ENCODE peak calls at places on chromosomes 12 and 14, in eight cellular contexts. One of them, this sample, is unnamed. For H3K4me1, the result is how much of the 10 kb centered on the place peaks cover.

GRCh38 chr12:85280138-85280983 is at the start of gene ALX1:
- DNase-seq in tibial artery: no peak
- DNase-seq in A549: peak
- DNase-seq in heart left ventricle: no peak
- DNase-seq in transverse colon: peak
- DNase-seq in cardiac muscle cell: peak
- DNase-seq in K562: no peak
- DNase-seq in mucosa of descending colon: peak
- DNase-seq in this sample: no peak

GRCh38 chr12:57521475-57522018 is 1.1 kb upstream of the MBD6 start:
- DNase-seq in mucosa of descending colon: peak
- DNase-seq in cardiac muscle cell: peak
- DNase-seq in transverse colon: peak
- DNase-seq in tibial artery: peak
- DNase-seq in K562: no peak
- DNase-seq in heart left ventricle: peak
- DNase-seq in A549: no peak
- DNase-seq in this sample: no peak

GRCh38 chr12:21656931-21657335 is 709 bp downstream of the LDHB start:
- DNase-seq in heart left ventricle: peak
- DNase-seq in K562: peak
- DNase-seq in tibial artery: peak
- DNase-seq in mucosa of descending colon: peak
- DNase-seq in transverse colon: peak
- DNase-seq in A549: peak
- DNase-seq in cardiac muscle cell: peak
- DNase-seq in this sample: no peak

GRCh38 chr12:530308-530707 is 70.6 kb downstream of the B4GALNT3 start:
- DNase-seq in heart left ventricle: no peak
- DNase-seq in K562: no peak
- DNase-seq in tibial artery: no peak
- DNase-seq in A549: no peak
- DNase-seq in transverse colon: no peak
- DNase-seq in mucosa of descending colon: no peak
- DNase-seq in cardiac muscle cell: no peak
- DNase-seq in this sample: no peak

GRCh38 chr14:89225607-89226006 is 191.4 kb downstream of the FOXN3 start:
- DNase-seq in cardiac muscle cell: no peak
- DNase-seq in transverse colon: no peak
- DNase-seq in mucosa of descending colon: no peak
- DNase-seq in heart left ventricle: no peak
- DNase-seq in K562: no peak
- DNase-seq in tibial artery: no peak
- DNase-seq in A549: no peak
- DNase-seq in this sample: no peak

GRCh38 chr12:107632246-107632645 is 53.4 kb upstream of the PWP1 start:
- DNase-seq in heart left ventricle: no peak
- DNase-seq in transverse colon: no peak
- DNase-seq in K562: no peak
- DNase-seq in A549: no peak
- DNase-seq in mucosa of descending colon: no peak
- DNase-seq in tibial artery: no peak
- DNase-seq in cardiac muscle cell: no peak
- DNase-seq in this sample: no peak

GRCh38 chr12:59113831-59114273 is 193.5 kb upstream of the LRIG3 start:
- DNase-seq in A549: peak
- DNase-seq in tibial artery: peak
- DNase-seq in cardiac muscle cell: peak
- DNase-seq in K562: peak
- DNase-seq in mucosa of descending colon: peak
- DNase-seq in transverse colon: peak
- DNase-seq in heart left ventricle: peak
- DNase-seq in this sample: peak

GRCh38 chr12:46318037-46318436 is 49.2 kb upstream of the SLC38A1 start:
- DNase-seq in transverse colon: no peak
- DNase-seq in A549: no peak
- DNase-seq in heart left ventricle: no peak
- DNase-seq in tibial artery: no peak
- DNase-seq in K562: no peak
- DNase-seq in cardiac muscle cell: no peak
- DNase-seq in mucosa of descending colon: no peak
- DNase-seq in this sample: no peak

GRCh38 chr14:89207925-89208328 is 209.1 kb downstream of the FOXN3 start:
- DNase-seq in A549: no peak
- DNase-seq in cardiac muscle cell: no peak
- DNase-seq in mucosa of descending colon: no peak
- DNase-seq in tibial artery: no peak
- DNase-seq in transverse colon: no peak
- DNase-seq in heart left ventricle: no peak
- DNase-seq in K562: no peak
- DNase-seq in this sample: no peak

GRCh38 chr12:103731539-103731938 is 109.5 kb downstream of the NT5DC3 start:
- DNase-seq in K562: no peak
- DNase-seq in tibial artery: no peak
- DNase-seq in transverse colon: no peak
- DNase-seq in A549: no peak
- DNase-seq in mucosa of descending colon: no peak
- DNase-seq in heart left ventricle: no peak
- DNase-seq in cardiac muscle cell: no peak
- DNase-seq in this sample: no peak

GRCh38 chr12:57552692-57553321 is 3.0 kb downstream of the KIF5A start:
- DNase-seq in mucosa of descending colon: no peak
- DNase-seq in A549: no peak
- DNase-seq in K562: peak
- DNase-seq in heart left ventricle: no peak
- DNase-seq in tibial artery: no peak
- DNase-seq in transverse colon: no peak
- DNase-seq in cardiac muscle cell: peak
- DNase-seq in this sample: no peak

GRCh38 chr14:91405241-91405721 is 12.3 kb downstream of the CCDC88C start:
- DNase-seq in heart left ventricle: no peak
- DNase-seq in A549: no peak
- DNase-seq in transverse colon: no peak
- DNase-seq in K562: no peak
- DNase-seq in mucosa of descending colon: no peak
- DNase-seq in tibial artery: no peak
- DNase-seq in cardiac muscle cell: no peak
- DNase-seq in this sample: no peak
- H3K4me1 ChIP-seq in heart left ventricle: under half
- H3K4me1 ChIP-seq in A549: under half
- H3K4me1 ChIP-seq in transverse colon: under half
- H3K4me1 ChIP-seq in K562: under half
- H3K4me1 ChIP-seq in mucosa of descending colon: under half
- H3K4me1 ChIP-seq in tibial artery: under half
- H3K4me1 ChIP-seq in cardiac muscle cell: under half
- H3K4me1 ChIP-seq in this sample: under half

DNA sequence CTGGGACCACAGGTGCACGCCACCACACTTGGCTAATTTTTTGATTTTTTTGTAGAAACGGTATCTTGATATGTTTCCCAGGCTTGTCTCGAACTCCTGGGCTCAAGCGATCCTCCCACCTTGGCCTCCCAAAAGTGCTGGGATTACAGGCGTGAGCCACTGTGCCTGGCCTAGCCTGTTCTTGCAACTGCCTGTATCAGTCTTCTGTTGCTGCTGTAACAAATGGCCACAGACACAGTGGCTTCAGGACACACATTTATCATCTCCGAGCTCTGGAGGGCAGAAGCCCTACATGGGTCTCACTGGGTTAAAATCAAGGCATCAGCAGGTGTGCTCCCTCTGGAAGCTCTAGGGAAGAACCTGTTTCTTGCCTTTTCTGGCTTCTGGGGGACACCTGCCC is 79.9 kb upstream of the NCOR2 start:
- DNase-seq in mucosa of descending colon: no peak
- DNase-seq in transverse colon: no peak
- DNase-seq in K562: no peak
- DNase-seq in A549: no peak
- DNase-seq in tibial artery: no peak
- DNase-seq in cardiac muscle cell: no peak
- DNase-seq in heart left ventricle: no peak
- DNase-seq in this sample: no peak
- H3K4me1 ChIP-seq in mucosa of descending colon: under half
- H3K4me1 ChIP-seq in transverse colon: under half
- H3K4me1 ChIP-seq in K562: under half
- H3K4me1 ChIP-seq in A549: under half
- H3K4me1 ChIP-seq in tibial artery: under half
- H3K4me1 ChIP-seq in cardiac muscle cell: under half
- H3K4me1 ChIP-seq in heart left ventricle: under half
- H3K4me1 ChIP-seq in this sample: under half

GRCh38 chr12:6352198-6353173 is 10.6 kb upstream of the TNFRSF1A start:
- DNase-seq in cardiac muscle cell: no peak
- DNase-seq in transverse colon: no peak
- DNase-seq in tibial artery: no peak
- DNase-seq in A549: no peak
- DNase-seq in mucosa of descending colon: no peak
- DNase-seq in K562: no peak
- DNase-seq in heart left ventricle: no peak
- DNase-seq in this sample: no peak
- H3K4me1 ChIP-seq in cardiac muscle cell: under half
- H3K4me1 ChIP-seq in transverse colon: under half
- H3K4me1 ChIP-seq in tibial artery: under half
- H3K4me1 ChIP-seq in A549: under half
- H3K4me1 ChIP-seq in mucosa of descending colon: under half
- H3K4me1 ChIP-seq in K562: under half
- H3K4me1 ChIP-seq in heart left ventricle: under half
- H3K4me1 ChIP-seq in this sample: under half

DNA sequence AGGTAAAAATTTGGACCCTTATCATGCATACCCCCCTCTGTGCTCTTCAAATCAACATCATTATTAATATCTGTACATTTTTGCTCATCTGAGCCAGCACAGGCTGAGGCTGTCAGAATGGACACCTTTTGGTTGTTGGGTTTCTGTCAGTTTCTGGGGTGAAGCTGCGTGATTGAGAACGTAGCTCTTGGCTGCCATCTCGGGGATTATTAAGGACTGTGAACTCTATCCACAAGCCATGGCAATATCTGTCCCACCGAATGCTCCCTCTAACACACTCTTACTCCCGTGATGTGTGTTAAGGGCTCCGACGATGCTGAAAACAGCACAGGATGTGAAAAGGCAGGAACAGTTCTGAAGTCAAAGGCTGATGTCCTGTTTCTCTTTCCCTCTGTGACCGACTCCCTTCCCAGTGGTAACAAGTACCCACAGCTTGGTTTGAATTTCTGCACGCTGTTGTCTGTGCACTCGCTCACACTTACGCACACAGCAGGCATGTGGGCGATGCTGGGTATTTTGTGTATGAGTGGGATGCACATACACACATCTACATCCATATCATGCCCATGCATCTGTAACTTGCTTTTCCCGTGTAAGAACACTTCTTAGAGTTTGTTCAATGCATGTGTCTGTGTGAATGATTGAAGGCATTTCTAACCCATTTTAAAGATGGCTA is 405.6 kb downstream of the TMEM121 start:
- DNase-seq in cardiac muscle cell: no peak
- DNase-seq in A549: peak
- DNase-seq in transverse colon: no peak
- DNase-seq in K562: peak
- DNase-seq in tibial artery: no peak
- DNase-seq in mucosa of descending colon: no peak
- DNase-seq in heart left ventricle: no peak
- DNase-seq in this sample: no peak
- H3K4me1 ChIP-seq in cardiac muscle cell: under half
- H3K4me1 ChIP-seq in A549: under half
- H3K4me1 ChIP-seq in transverse colon: under half
- H3K4me1 ChIP-seq in K562: under half
- H3K4me1 ChIP-seq in tibial artery: under half
- H3K4me1 ChIP-seq in mucosa of descending colon: under half
- H3K4me1 ChIP-seq in heart left ventricle: under half
- H3K4me1 ChIP-seq in this sample: under half

DNA sequence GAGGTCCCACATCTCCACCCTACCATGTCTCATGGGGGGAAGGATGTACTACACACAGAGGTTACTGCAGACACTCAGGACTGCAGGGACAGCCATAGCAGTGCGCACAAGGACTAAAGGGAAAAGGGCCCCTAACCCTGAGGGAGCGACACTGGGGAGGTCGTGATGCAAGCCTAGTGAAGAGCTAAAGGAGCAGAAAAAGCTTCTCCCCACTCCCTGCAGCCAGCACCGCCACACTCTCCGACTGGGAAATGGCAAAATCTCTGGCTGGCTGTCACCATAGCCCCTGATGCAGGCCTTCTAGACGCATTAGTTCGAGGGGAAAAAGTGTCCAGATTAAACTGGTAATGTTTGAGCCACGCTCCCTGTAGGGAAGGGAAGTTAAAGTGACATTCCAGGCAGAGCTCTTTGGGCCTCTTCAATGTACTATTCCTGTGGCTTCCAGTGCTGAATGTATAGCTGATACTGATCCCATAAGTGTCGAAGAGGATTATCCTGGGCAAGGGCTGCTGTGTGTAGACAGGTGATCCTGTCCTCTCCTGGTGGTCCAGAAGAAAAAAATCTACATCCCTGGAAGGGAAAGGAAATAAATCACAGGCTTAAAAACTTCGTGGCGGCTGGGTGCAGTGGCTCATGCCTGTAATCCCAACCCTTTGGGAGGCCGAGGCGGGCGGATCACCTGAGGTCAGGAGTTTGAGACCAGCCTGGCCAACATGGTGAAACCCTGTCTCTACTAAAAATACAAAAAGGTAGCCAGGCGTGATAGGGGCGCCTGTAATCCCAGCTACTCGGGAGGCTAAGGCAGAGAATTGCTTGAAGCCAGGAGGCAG is 5.4 kb downstream of the POMT2 start:
- DNase-seq in tibial artery: no peak
- DNase-seq in cardiac muscle cell: no peak
- DNase-seq in heart left ventricle: no peak
- DNase-seq in mucosa of descending colon: peak
- DNase-seq in A549: no peak
- DNase-seq in transverse colon: no peak
- DNase-seq in K562: no peak
- DNase-seq in this sample: no peak
- H3K4me1 ChIP-seq in tibial artery: under half
- H3K4me1 ChIP-seq in cardiac muscle cell: under half
- H3K4me1 ChIP-seq in heart left ventricle: under half
- H3K4me1 ChIP-seq in mucosa of descending colon: under half
- H3K4me1 ChIP-seq in A549: half or more
- H3K4me1 ChIP-seq in transverse colon: under half
- H3K4me1 ChIP-seq in K562: under half
- H3K4me1 ChIP-seq in this sample: under half